ENCODE peak calls at places on chromosomes 3 and 15, in eight cellular contexts. Q is GM23338, T is Peyer's patch, V is fibroblast of lung, B is endothelial cell of umbilical vein, H is vagina, U is sigmoid colon, L is tibial nerve. W is an unnamed sample.

GRCh38 chr3:97692406-97692805 is 72.2 kb upstream of the ARL6 start:
- DNase-seq in Q (no peak), T (no peak), V (no peak), B (no peak), H (no peak), U (no peak), L (no peak), W (no peak)

GRCh38 chr3:171314341-171314740 is 145.9 kb downstream of the TNIK start:
- DNase-seq in Q (no peak), T (no peak), V (no peak), B (no peak), H (no peak), U (no peak), L (no peak), W (no peak)

GRCh38 chr15:101723161-101723873 is 956 bp downstream of the TARS3 start:
- DNase-seq in Q (no peak), T (peak; percentile 79), V (peak; percentile 50), B (peak; percentile 32), H (no peak), U (no peak), L (no peak), W (no peak)

GRCh38 chr15:51403946-51404695 is 62.7 kb downstream of the GLDN start:
- DNase-seq in Q (no peak), T (no peak), V (no peak), B (no peak), H (peak; percentile 58), U (no peak), L (no peak), W (no peak)

GRCh38 chr15:34514251-34514760 is 69.1 kb downstream of the GOLGA8B start:
- DNase-seq in Q (peak; percentile 65), T (no peak), V (peak; percentile 38), B (peak; percentile 24), H (no peak), U (peak; percentile 73), L (no peak), W (no peak)

GRCh38 chr3:123409443-123410148 is 39.3 kb downstream of the ADCY5 start:
- DNase-seq in Q (no peak), T (no peak), V (no peak), B (no peak), H (no peak), U (no peak), L (no peak), W (peak; percentile 62)

GRCh38 chr3:115512565-115513410 is 110.5 kb upstream of the GAP43 start:
- DNase-seq in Q (peak; percentile 97), T (no peak), V (peak; percentile 66), B (peak; percentile 61), H (no peak), U (no peak), L (no peak), W (no peak)

GRCh38 chr15:42053010-42053409 is 32.2 kb upstream of the PLA2G4E start:
- DNase-seq in Q (no peak), T (no peak), V (no peak), B (no peak), H (no peak), U (no peak), L (no peak), W (no peak)

GRCh38 chr15:32687556-32687955 is 30.2 kb upstream of the GREM1 start:
- DNase-seq in Q (no peak), T (no peak), V (peak; percentile 83), B (no peak), H (no peak), U (no peak), L (no peak), W (no peak)

GRCh38 chr3:12660196-12660595 is 3.7 kb downstream of the RAF1 start:
- DNase-seq in Q (no peak), T (no peak), V (no peak), B (no peak), H (no peak), U (no peak), L (no peak), W (no peak)
- H3K4me1 ChIP-seq in Q (peaks cover 30% of the 10 kb centered on the region), T (peaks cover 44% of the 10 kb centered on the region), V (peaks cover 14% of the 10 kb centered on the region), B (peaks cover 13% of the 10 kb centered on the region), H (peaks cover 72% of the 10 kb centered on the region), U (peaks cover 65% of the 10 kb centered on the region), L (peaks cover 37% of the 10 kb centered on the region), W (peaks cover 12% of the 10 kb centered on the region)

GRCh38 chr3:149534671-149535394 is 60.3 kb downstream of the TM4SF4 start:
- DNase-seq in Q (no peak), T (no peak), V (peak; percentile 92), B (no peak), H (no peak), U (peak; percentile 75), L (no peak), W (no peak)
- H3K4me1 ChIP-seq in Q (peaks cover 46% of the 10 kb centered on the region), T (peaks cover 9% of the 10 kb centered on the region), V (peaks cover 21% of the 10 kb centered on the region), B (peaks cover 67% of the 10 kb centered on the region), H (peaks cover 55% of the 10 kb centered on the region), U (peaks cover 78% of the 10 kb centered on the region), L (peaks cover 42% of the 10 kb centered on the region), W (peaks cover 13% of the 10 kb centered on the region)

DNA sequence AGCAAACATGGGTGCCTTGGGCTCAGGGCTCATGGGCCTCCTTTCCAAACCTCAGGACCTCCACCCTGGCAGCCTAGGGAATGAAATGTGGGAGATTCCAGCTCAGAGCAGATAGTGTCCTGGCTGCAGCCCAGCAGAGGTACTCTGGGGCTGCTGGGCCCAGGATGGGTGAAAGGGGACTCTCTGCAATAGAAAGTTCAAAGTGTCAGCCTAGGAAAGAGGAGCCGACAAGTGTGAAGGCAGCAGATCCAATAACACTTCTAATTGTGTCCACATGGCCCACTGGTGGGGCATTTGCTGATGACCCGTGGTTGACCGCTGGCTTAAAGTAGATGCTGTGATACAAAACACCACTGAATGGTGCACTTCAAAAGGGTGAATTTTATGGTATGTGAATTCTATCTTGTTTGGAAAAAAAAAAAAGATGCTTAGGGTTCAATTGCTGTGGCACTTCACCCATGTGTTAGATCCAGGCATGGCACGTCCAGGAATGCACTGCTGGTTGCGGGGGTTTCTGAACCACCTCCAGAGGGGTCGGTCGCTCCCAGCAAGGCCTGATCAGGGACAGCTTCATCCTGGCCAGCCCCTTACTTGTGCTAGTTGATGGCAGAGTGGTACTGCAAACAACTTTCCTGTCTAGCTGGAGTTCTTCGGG is 20.9 kb downstream of the AMOTL2 start:
- DNase-seq in Q (no peak), T (no peak), V (no peak), B (no peak), H (no peak), U (peak; percentile 62), L (no peak), W (peak; percentile 78)
- H3K4me1 ChIP-seq in Q (peaks cover 10% of the 10 kb centered on the region), T (peaks cover 44% of the 10 kb centered on the region), V (peaks cover 40% of the 10 kb centered on the region), B (peaks cover 3% of the 10 kb centered on the region), H (peaks cover 82% of the 10 kb centered on the region), U (peaks cover 66% of the 10 kb centered on the region), L (peaks cover 63% of the 10 kb centered on the region), W (peaks cover 48% of the 10 kb centered on the region)

GRCh38 chr3:186530415-186530814 is 13.8 kb downstream of the CRYGS start:
- DNase-seq in Q (no peak), T (no peak), V (no peak), B (no peak), H (no peak), U (no peak), L (no peak), W (no peak)

GRCh38 chr3:186526256-186526606 is 17.9 kb downstream of the CRYGS start:
- DNase-seq in Q (no peak), T (peak; percentile 78), V (no peak), B (no peak), H (no peak), U (no peak), L (no peak), W (no peak)

GRCh38 chr3:186525369-186526255 is 18.6 kb downstream of the CRYGS start:
- DNase-seq in Q (no peak), T (peak; percentile 35), V (no peak), B (no peak), H (no peak), U (no peak), L (no peak), W (no peak)

GRCh38 chr3:186532641-186533072 is 11.5 kb downstream of the CRYGS start:
- DNase-seq in Q (no peak), T (peak; percentile 69), V (no peak), B (no peak), H (no peak), U (no peak), L (no peak), W (no peak)

GRCh38 chr3:186529204-186529999 is 14.8 kb downstream of the CRYGS start:
- DNase-seq in Q (peak; percentile 19), T (peak; percentile 74), V (no peak), B (no peak), H (no peak), U (no peak), L (no peak), W (no peak)
- H3K4me1 ChIP-seq in Q (peaks cover 24% of the 10 kb centered on the region), T (no peaks in the 10 kb centered on the region), V (no peaks in the 10 kb centered on the region), B (no peaks in the 10 kb centered on the region), H (no peaks in the 10 kb centered on the region), U (no peaks in the 10 kb centered on the region), L (no peaks in the 10 kb centered on the region), W (no peaks in the 10 kb centered on the region)

GRCh38 chr3:50267280-50267913 is 1.6 kb upstream of the SEMA3B start:
- DNase-seq in Q (peak; percentile 57), T (no peak), V (peak; percentile 28), B (no peak), H (no peak), U (peak; percentile 84), L (peak; percentile 53), W (no peak)

GRCh38 chr3:50269460-50269859 is 513 bp downstream of the SEMA3B start:
- DNase-seq in Q (no peak), T (no peak), V (no peak), B (no peak), H (no peak), U (no peak), L (no peak), W (no peak)

GRCh38 chr3:50269977-50270413 is 1.0 kb downstream of the SEMA3B start:
- DNase-seq in Q (no peak), T (no peak), V (peak; percentile 52), B (no peak), H (no peak), U (no peak), L (no peak), W (no peak)

GRCh38 chr3:50268276-50268675 is 671 bp upstream of the SEMA3B start:
- DNase-seq in Q (no peak), T (no peak), V (no peak), B (no peak), H (no peak), U (no peak), L (no peak), W (no peak)

DNA sequence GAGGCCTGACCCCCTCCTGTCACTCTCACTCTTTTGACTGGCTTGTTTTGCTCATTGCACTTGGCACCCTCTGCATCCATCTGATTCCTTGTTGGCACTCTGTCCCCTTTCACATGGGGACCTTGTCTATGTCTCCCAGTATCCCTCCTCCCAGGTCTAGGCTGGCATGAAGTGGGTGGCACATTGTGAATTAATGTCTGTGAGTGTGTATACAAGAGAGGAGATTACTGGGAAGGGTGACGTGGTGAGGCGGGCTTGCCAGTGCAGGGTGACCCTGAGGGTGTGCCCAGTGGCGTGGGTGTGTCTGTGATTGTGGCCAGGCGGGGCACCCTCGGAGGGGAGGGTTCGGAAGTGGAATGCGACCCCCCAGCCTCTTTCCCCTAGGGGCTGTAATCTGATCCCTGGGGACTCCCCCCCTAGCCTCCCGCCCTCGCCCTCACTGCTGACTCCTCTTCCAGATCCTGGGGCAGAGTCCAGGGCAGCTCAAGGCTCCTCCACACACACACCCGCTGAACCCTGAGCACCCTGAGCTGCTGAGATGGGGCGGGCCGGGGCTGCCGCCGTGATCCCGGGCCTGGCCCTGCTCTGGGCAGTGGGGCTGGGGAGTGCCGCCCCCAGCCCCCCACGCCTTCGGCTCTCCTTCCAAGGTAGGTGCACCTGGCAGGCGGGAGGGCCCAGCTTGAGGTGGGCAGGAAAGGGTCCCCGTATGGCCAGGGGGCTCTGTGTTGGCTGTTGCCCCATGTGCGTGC is at the start of gene SEMA3B:
- DNase-seq in Q (no peak), T (no peak), V (peak; percentile 29), B (no peak), H (no peak), U (peak; percentile 86), L (peak; percentile 59), W (no peak)
- H3K4me1 ChIP-seq in Q (peaks cover 47% of the 10 kb centered on the region), T (peaks cover 82% of the 10 kb centered on the region), V (peaks cover 63% of the 10 kb centered on the region), B (peaks cover 2% of the 10 kb centered on the region), H (peaks cover 99% of the 10 kb centered on the region), U (peaks cover 75% of the 10 kb centered on the region), L (peaks cover 69% of the 10 kb centered on the region), W (no peaks in the 10 kb centered on the region)